ENCODE peak calls at places on chromosome 17, in seven cellular contexts. One of them, this sample, is unnamed.

GRCh38 chr17:10081571-10082169 is 116.7 kb downstream of the GAS7 start:
- DNase-seq in NCI-H1105: no peak
- DNase-seq in stimulated activated CD4-positive, alpha-beta T cell treated with anti-CD3 and anti-CD28 coated beads, Interleukin-4, amount 100 ng/mL, for 48 hours: no peak
- DNase-seq in SK-N-DZ: no peak
- DNase-seq in EL: no peak
- DNase-seq in Caco-2: no peak
- DNase-seq in ovary: no peak
- DNase-seq in this sample: no peak

GRCh38 chr17:19275457-19276082 is 38.4 kb downstream of the EPN2 start:
- DNase-seq in NCI-H1105: no peak
- DNase-seq in stimulated activated CD4-positive, alpha-beta T cell treated with anti-CD3 and anti-CD28 coated beads, Interleukin-4, amount 100 ng/mL, for 48 hours: no peak
- DNase-seq in SK-N-DZ: no peak
- DNase-seq in EL: no peak
- DNase-seq in Caco-2: no peak
- DNase-seq in ovary: no peak
- DNase-seq in this sample: peak; percentile 41

GRCh38 chr17:74743755-74744154 is 4.7 kb upstream of the NHERF1 start:
- DNase-seq in NCI-H1105: no peak
- DNase-seq in stimulated activated CD4-positive, alpha-beta T cell treated with anti-CD3 and anti-CD28 coated beads, Interleukin-4, amount 100 ng/mL, for 48 hours: no peak
- DNase-seq in SK-N-DZ: no peak
- DNase-seq in EL: no peak
- DNase-seq in Caco-2: no peak
- DNase-seq in ovary: no peak
- DNase-seq in this sample: no peak

GRCh38 chr17:50447870-50448573 is 20.7 kb downstream of the CHAD start:
- DNase-seq in NCI-H1105: no peak
- DNase-seq in stimulated activated CD4-positive, alpha-beta T cell treated with anti-CD3 and anti-CD28 coated beads, Interleukin-4, amount 100 ng/mL, for 48 hours: no peak
- DNase-seq in SK-N-DZ: no peak
- DNase-seq in EL: no peak
- DNase-seq in Caco-2: no peak
- DNase-seq in ovary: no peak
- DNase-seq in this sample: no peak

GRCh38 chr17:79838541-79839274 is 532 bp downstream of the CBX4 start:
- DNase-seq in NCI-H1105: no peak
- DNase-seq in stimulated activated CD4-positive, alpha-beta T cell treated with anti-CD3 and anti-CD28 coated beads, Interleukin-4, amount 100 ng/mL, for 48 hours: no peak
- DNase-seq in SK-N-DZ: peak; percentile 71
- DNase-seq in EL: peak; percentile 58
- DNase-seq in Caco-2: no peak
- DNase-seq in ovary: peak; percentile 69
- DNase-seq in this sample: peak; percentile 97

GRCh38 chr17:50052822-50053653 is 2.9 kb upstream of the ITGA3 start:
- DNase-seq in NCI-H1105: no peak
- DNase-seq in stimulated activated CD4-positive, alpha-beta T cell treated with anti-CD3 and anti-CD28 coated beads, Interleukin-4, amount 100 ng/mL, for 48 hours: no peak
- DNase-seq in SK-N-DZ: no peak
- DNase-seq in EL: peak; percentile 53
- DNase-seq in Caco-2: peak; percentile 65
- DNase-seq in ovary: peak; percentile 71
- DNase-seq in this sample: peak; percentile 58

GRCh38 chr17:8487130-8487645 is 51.5 kb downstream of the NDEL1 start:
- DNase-seq in NCI-H1105: no peak
- DNase-seq in stimulated activated CD4-positive, alpha-beta T cell treated with anti-CD3 and anti-CD28 coated beads, Interleukin-4, amount 100 ng/mL, for 48 hours: no peak
- DNase-seq in SK-N-DZ: no peak
- DNase-seq in EL: no peak
- DNase-seq in Caco-2: no peak
- DNase-seq in ovary: no peak
- DNase-seq in this sample: no peak

GRCh38 chr17:33328129-33328528 is 35.0 kb upstream of the ASIC2 start:
- DNase-seq in NCI-H1105: no peak
- DNase-seq in stimulated activated CD4-positive, alpha-beta T cell treated with anti-CD3 and anti-CD28 coated beads, Interleukin-4, amount 100 ng/mL, for 48 hours: no peak
- DNase-seq in SK-N-DZ: no peak
- DNase-seq in EL: no peak
- DNase-seq in Caco-2: no peak
- DNase-seq in ovary: no peak
- DNase-seq in this sample: no peak

GRCh38 chr17:3575506-3575905 is 17.9 kb upstream of the TRPV3 start:
- DNase-seq in NCI-H1105: no peak
- DNase-seq in stimulated activated CD4-positive, alpha-beta T cell treated with anti-CD3 and anti-CD28 coated beads, Interleukin-4, amount 100 ng/mL, for 48 hours: no peak
- DNase-seq in SK-N-DZ: no peak
- DNase-seq in EL: peak; percentile 40
- DNase-seq in Caco-2: no peak
- DNase-seq in ovary: no peak
- DNase-seq in this sample: peak; percentile 93

GRCh38 chr17:4895676-4896331 is 3.5 kb upstream of the C17orf107 start:
- DNase-seq in NCI-H1105: no peak
- DNase-seq in stimulated activated CD4-positive, alpha-beta T cell treated with anti-CD3 and anti-CD28 coated beads, Interleukin-4, amount 100 ng/mL, for 48 hours: no peak
- DNase-seq in SK-N-DZ: no peak
- DNase-seq in EL: no peak
- DNase-seq in Caco-2: no peak
- DNase-seq in ovary: no peak
- DNase-seq in this sample: peak; percentile 72

GRCh38 chr17:37194208-37194607 is 181.6 kb upstream of the C17orf78 start:
- DNase-seq in NCI-H1105: no peak
- DNase-seq in stimulated activated CD4-positive, alpha-beta T cell treated with anti-CD3 and anti-CD28 coated beads, Interleukin-4, amount 100 ng/mL, for 48 hours: no peak
- DNase-seq in SK-N-DZ: no peak
- DNase-seq in EL: no peak
- DNase-seq in Caco-2: no peak
- DNase-seq in ovary: no peak
- DNase-seq in this sample: no peak

GRCh38 chr17:1013729-1014090 is 16.8 kb downstream of the TIMM22 start:
- DNase-seq in NCI-H1105: no peak
- DNase-seq in stimulated activated CD4-positive, alpha-beta T cell treated with anti-CD3 and anti-CD28 coated beads, Interleukin-4, amount 100 ng/mL, for 48 hours: no peak
- DNase-seq in SK-N-DZ: no peak
- DNase-seq in EL: no peak
- DNase-seq in Caco-2: no peak
- DNase-seq in ovary: no peak
- DNase-seq in this sample: peak; percentile 41

GRCh38 chr17:83178533-83179201 is 99.3 kb downstream of the METRNL start:
- DNase-seq in NCI-H1105: peak; percentile 57
- DNase-seq in stimulated activated CD4-positive, alpha-beta T cell treated with anti-CD3 and anti-CD28 coated beads, Interleukin-4, amount 100 ng/mL, for 48 hours: no peak
- DNase-seq in SK-N-DZ: peak; percentile 43
- DNase-seq in EL: no peak
- DNase-seq in Caco-2: peak; percentile 25
- DNase-seq in ovary: no peak
- DNase-seq in this sample: peak; percentile 49

GRCh38 chr17:75518201-75518600 is 1.9 kb downstream of the TSEN54 start:
- DNase-seq in NCI-H1105: no peak
- DNase-seq in stimulated activated CD4-positive, alpha-beta T cell treated with anti-CD3 and anti-CD28 coated beads, Interleukin-4, amount 100 ng/mL, for 48 hours: no peak
- DNase-seq in SK-N-DZ: no peak
- DNase-seq in EL: no peak
- DNase-seq in Caco-2: no peak
- DNase-seq in ovary: no peak
- DNase-seq in this sample: no peak

GRCh38 chr17:50288306-50288705 is 14.0 kb downstream of the TMEM92 start:
- DNase-seq in NCI-H1105: no peak
- DNase-seq in stimulated activated CD4-positive, alpha-beta T cell treated with anti-CD3 and anti-CD28 coated beads, Interleukin-4, amount 100 ng/mL, for 48 hours: no peak
- DNase-seq in SK-N-DZ: no peak
- DNase-seq in EL: no peak
- DNase-seq in Caco-2: no peak
- DNase-seq in ovary: no peak
- DNase-seq in this sample: peak; percentile 15

GRCh38 chr17:67053438-67054000 is 9.2 kb downstream of the CACNG1 start:
- DNase-seq in NCI-H1105: no peak
- DNase-seq in stimulated activated CD4-positive, alpha-beta T cell treated with anti-CD3 and anti-CD28 coated beads, Interleukin-4, amount 100 ng/mL, for 48 hours: no peak
- DNase-seq in SK-N-DZ: no peak
- DNase-seq in EL: no peak
- DNase-seq in Caco-2: peak; percentile 26
- DNase-seq in ovary: no peak
- DNase-seq in this sample: peak; percentile 43

GRCh38 chr17:41687828-41688640 is 651 bp upstream of the EIF1 start:
- DNase-seq in NCI-H1105: peak; percentile 33
- DNase-seq in stimulated activated CD4-positive, alpha-beta T cell treated with anti-CD3 and anti-CD28 coated beads, Interleukin-4, amount 100 ng/mL, for 48 hours: no peak
- DNase-seq in SK-N-DZ: no peak
- DNase-seq in EL: peak; percentile 71
- DNase-seq in Caco-2: no peak
- DNase-seq in ovary: peak; percentile 67
- DNase-seq in this sample: peak; percentile 72

GRCh38 chr17:72598705-72599104 is 477.9 kb downstream of the SOX9 start:
- DNase-seq in NCI-H1105: no peak
- DNase-seq in stimulated activated CD4-positive, alpha-beta T cell treated with anti-CD3 and anti-CD28 coated beads, Interleukin-4, amount 100 ng/mL, for 48 hours: no peak
- DNase-seq in SK-N-DZ: no peak
- DNase-seq in EL: no peak
- DNase-seq in Caco-2: no peak
- DNase-seq in ovary: no peak
- DNase-seq in this sample: no peak